ENCODE peak calls at places on chromosomes 6 and 20, in eight cellular contexts. Y, L, J, G, D, H, I and Q are unnamed samples.

GRCh38 chr6:158283304-158284005 is 28.8 kb upstream of the TULP4 start:
- DNase-seq in Y (no peak), L (no peak), J (no peak), G (peak; percentile 25), D (peak; percentile 54), H (peak; percentile 25), I (no peak), Q (no peak)

GRCh38 chr6:23055523-23055922 is 486.2 kb downstream of the HDGFL1 start:
- DNase-seq in Y (no peak), L (no peak), J (no peak), G (no peak), D (no peak), H (no peak), I (no peak), Q (no peak)

GRCh38 chr6:118514689-118515088 is 33.4 kb upstream of the PLN start:
- DNase-seq in Y (no peak), L (no peak), J (no peak), G (no peak), D (no peak), H (no peak), I (no peak), Q (no peak)

GRCh38 chr20:44056010-44056698 is 130.8 kb downstream of the JPH2 start:
- DNase-seq in Y (no peak), L (no peak), J (peak; percentile 12), G (peak; percentile 70), D (peak; percentile 77), H (no peak), I (peak; percentile 24), Q (no peak)

GRCh38 chr6:52362443-52363221 is 681 bp downstream of the PAQR8 start:
- DNase-seq in Y (peak; percentile 57), L (peak; percentile 28), J (peak; percentile 13), G (peak; percentile 67), D (peak; percentile 77), H (no peak), I (peak; percentile 61), Q (no peak)

GRCh38 chr6:1322725-1323219 is 10.9 kb downstream of the FOXQ1 start:
- DNase-seq in Y (no peak), L (no peak), J (no peak), G (no peak), D (no peak), H (peak; percentile 64), I (no peak), Q (no peak)

GRCh38 chr6:56668158-56668557 is 25.5 kb upstream of the DST start:
- DNase-seq in Y (no peak), L (no peak), J (no peak), G (no peak), D (no peak), H (no peak), I (no peak), Q (no peak)

GRCh38 chr20:26163890-26164289 is 467.2 kb upstream of the ZNF337 start:
- DNase-seq in Y (no peak), L (no peak), J (no peak), G (no peak), D (no peak), H (peak; percentile 92), I (no peak), Q (no peak)

GRCh38 chr20:47205577-47206123 is 150.8 kb downstream of the ZMYND8 start:
- DNase-seq in Y (peak; percentile 35), L (peak; percentile 76), J (peak; percentile 25), G (peak; percentile 78), D (peak; percentile 74), H (peak; percentile 76), I (peak; percentile 87), Q (peak; percentile 65)

GRCh38 chr6:135901776-135902524 is 50.4 kb downstream of the PDE7B start:
- DNase-seq in Y (no peak), L (no peak), J (no peak), G (no peak), D (no peak), H (peak; percentile 89), I (no peak), Q (peak; percentile 65)

GRCh38 chr20:20083796-20084195 is 31.5 kb downstream of the CFAP61 start:
- DNase-seq in Y (no peak), L (no peak), J (no peak), G (no peak), D (peak; percentile 82), H (peak; percentile 20), I (no peak), Q (peak; percentile 3)

GRCh38 chr6:116390571-116390970 is 19.8 kb downstream of the DSE start:
- DNase-seq in Y (no peak), L (no peak), J (no peak), G (no peak), D (no peak), H (no peak), I (no peak), Q (no peak)

GRCh38 chr6:137816133-137816579 is 50.9 kb upstream of the TNFAIP3 start:
- DNase-seq in Y (no peak), L (no peak), J (no peak), G (no peak), D (no peak), H (no peak), I (no peak), Q (no peak)

GRCh38 chr6:53326372-53327016 is 22.3 kb downstream of the ELOVL5 start:
- DNase-seq in Y (peak; percentile 62), L (no peak), J (no peak), G (no peak), D (no peak), H (peak; percentile 98), I (no peak), Q (peak; percentile 90)

DNA sequence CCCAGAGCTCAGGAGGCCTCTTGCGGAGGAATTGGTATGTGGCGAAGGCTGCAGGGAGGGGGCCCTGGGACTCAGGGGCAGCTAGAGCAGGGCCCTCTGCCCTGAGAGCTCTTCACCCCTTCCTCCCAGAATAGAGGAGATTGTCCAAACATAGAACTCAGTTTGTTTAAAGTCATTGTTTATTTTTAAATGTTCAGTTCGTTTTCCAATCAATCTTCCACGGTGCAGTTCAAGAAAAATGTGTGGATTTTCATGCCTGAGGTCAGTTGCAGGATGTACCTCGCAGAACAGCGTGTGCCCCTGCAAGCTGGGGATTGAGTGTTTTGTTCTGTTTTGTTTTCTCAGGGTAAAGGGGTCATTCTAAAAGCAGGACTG is 37.2 kb downstream of the MGME1 start:
- DNase-seq in Y (no peak), L (no peak), J (no peak), G (no peak), D (no peak), H (no peak), I (no peak), Q (no peak)
- TF ChIP-seq CTCF in Y (no peak), L (no peak), J (no peak), G (no peak), D (no peak), H (no peak), I (no peak), Q (no peak)

GRCh38 chr20:50112512-50113419 is at the start of gene UBE2V1:
- DNase-seq in Y (peak; percentile 93), L (peak; percentile 93), J (peak; percentile 72), G (peak; percentile 81), D (peak; percentile 92), H (peak; percentile 86), I (peak; percentile 95), Q (peak; percentile 64)
- TF ChIP-seq CTCF in Y (no peak), L (peak; percentile 53), J (peak; percentile 39), G (no peak), D (peak; percentile 25), H (peak; percentile 47), I (no peak), Q (peak; percentile 50)

DNA sequence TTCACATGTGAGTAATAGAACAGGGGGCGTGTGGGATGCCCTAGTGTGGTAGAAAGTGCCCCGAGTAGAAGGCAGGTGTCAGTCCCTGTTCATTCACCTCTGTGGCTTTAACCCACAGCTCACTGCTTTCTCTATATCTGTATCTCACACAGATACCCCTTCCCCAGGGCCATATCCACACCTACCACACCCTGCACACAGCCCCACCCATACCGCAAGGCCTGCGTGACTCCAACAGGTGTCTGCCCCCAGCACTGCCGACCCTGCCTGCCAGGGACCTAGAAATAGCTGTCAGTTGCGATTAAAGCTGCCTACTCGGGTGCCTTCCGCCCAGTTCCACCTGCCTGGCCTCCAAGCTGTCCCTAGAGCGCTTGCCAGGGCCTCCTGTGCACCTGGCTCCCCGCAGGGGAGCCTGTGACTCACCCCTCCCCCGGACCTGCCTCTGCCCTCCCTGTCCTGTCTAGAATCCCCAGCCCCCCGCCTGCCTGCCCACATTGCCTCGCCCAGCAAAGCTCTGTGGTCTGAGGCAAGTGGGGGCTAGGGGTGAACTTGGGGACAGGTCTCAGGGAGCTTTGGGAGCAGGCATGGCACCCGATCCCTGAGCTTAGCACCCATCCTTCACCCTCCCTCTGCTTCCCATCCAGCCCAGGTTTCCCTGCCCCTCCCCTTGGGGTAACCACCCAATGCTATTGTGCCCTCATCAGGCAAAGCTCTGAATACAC is 38.3 kb upstream of the ID1 start:
- DNase-seq in Y (no peak), L (no peak), J (no peak), G (peak; percentile 44), D (peak; percentile 69), H (no peak), I (no peak), Q (no peak)
- TF ChIP-seq CTCF in Y (no peak), L (no peak), J (no peak), G (no peak), D (peak; percentile 33), H (no peak), I (no peak), Q (no peak)

GRCh38 chr6:10415593-10416480 is 963 bp upstream of the TFAP2A start:
- DNase-seq in Y (no peak), L (no peak), J (no peak), G (no peak), D (no peak), H (no peak), I (no peak), Q (no peak)

GRCh38 chr6:10412948-10413849 is 1.7 kb downstream of the TFAP2A start:
- DNase-seq in Y (no peak), L (no peak), J (no peak), G (peak; percentile 66), D (peak; percentile 68), H (no peak), I (peak; percentile 77), Q (no peak)

GRCh38 chr6:10416516-10416862 is 1.6 kb upstream of the TFAP2A start:
- DNase-seq in Y (no peak), L (no peak), J (no peak), G (no peak), D (no peak), H (no peak), I (no peak), Q (no peak)

GRCh38 chr6:10413850-10414765 is 766 bp downstream of the TFAP2A start:
- DNase-seq in Y (no peak), L (no peak), J (no peak), G (peak; percentile 46), D (peak; percentile 66), H (no peak), I (no peak), Q (no peak)

DNA sequence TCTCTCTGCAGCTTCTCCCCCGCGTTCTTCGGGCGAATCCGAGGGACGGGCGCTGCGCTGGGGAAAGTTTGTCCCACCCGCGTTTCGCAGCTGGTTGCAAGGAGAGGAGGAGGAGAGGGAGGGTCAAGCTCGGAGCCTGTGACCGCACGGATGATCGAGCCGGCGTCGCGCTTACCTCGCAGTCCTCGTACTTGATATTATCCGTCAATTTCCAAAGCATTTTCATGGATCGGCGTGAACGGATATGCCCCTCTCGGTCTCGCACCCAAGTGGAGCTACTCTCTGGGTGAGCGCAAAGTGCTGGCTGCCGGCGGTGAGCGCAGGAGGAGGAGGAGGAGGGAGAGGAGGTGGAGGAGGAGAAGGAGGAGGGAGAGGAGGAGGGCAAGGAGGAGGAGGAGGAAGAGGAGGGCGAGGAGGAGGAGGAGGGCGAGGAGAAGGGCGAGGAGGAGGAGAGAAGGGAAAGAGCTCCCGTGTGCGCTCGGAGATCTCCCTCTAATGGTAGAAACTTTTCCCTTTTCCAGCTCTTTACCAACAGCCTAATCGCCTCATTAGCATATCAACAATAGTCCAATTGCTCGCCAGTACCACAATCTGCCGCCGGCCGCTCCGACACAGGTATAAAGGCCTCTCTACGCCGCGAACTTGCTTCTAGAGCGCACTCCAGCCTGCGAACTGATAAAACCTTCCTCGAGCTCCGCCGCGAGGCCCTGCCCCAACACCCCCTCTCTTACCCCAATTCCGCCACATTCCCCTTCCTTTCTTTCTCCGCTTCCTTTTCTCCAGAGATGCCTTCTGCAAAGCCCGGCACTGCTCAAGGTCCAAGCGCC is at the start of gene TFAP2A:
- DNase-seq in Y (no peak), L (no peak), J (no peak), G (peak; percentile 70), D (peak; percentile 95), H (peak; percentile 57), I (no peak), Q (no peak)
- TF ChIP-seq CTCF in Y (no peak), L (no peak), J (peak; percentile 16), G (no peak), D (peak; percentile 61), H (peak; percentile 39), I (no peak), Q (peak; percentile 69)